ENCODE peak calls at places on chromosome 2, in five cellular contexts. One of them, this sample, is unnamed. For H3K36me3, the result is how much of the 10 kb centered on the place peaks cover.

GRCh38 chr2:210128961-210129360 is 42.2 kb downstream of the KANSL1L start:
- DNase-seq in GM23338: peak
- DNase-seq in neuronal stem cell: no peak
- DNase-seq in pancreas: no peak
- DNase-seq in bronchial epithelial cell: peak
- DNase-seq in this sample: no peak

GRCh38 chr2:36692078-36692477 is 4.4 kb upstream of the VIT start:
- DNase-seq in bronchial epithelial cell: no peak
- DNase-seq in pancreas: no peak
- DNase-seq in neuronal stem cell: no peak
- DNase-seq in GM23338: no peak
- DNase-seq in this sample: no peak

GRCh38 chr2:241499146-241499965 is 9.0 kb downstream of the STK25 start:
- DNase-seq in GM23338: no peak
- DNase-seq in bronchial epithelial cell: no peak
- DNase-seq in neuronal stem cell: no peak
- DNase-seq in pancreas: no peak
- DNase-seq in this sample: no peak

GRCh38 chr2:163693484-163693883 is 42.3 kb downstream of the FIGN start:
- DNase-seq in GM23338: no peak
- DNase-seq in bronchial epithelial cell: no peak
- DNase-seq in pancreas: no peak
- DNase-seq in neuronal stem cell: no peak
- DNase-seq in this sample: no peak

GRCh38 chr2:125667630-125668029 is 988.3 kb upstream of the GYPC start:
- DNase-seq in bronchial epithelial cell: no peak
- DNase-seq in neuronal stem cell: no peak
- DNase-seq in pancreas: no peak
- DNase-seq in GM23338: no peak
- DNase-seq in this sample: no peak

GRCh38 chr2:61887684-61888303 is 662 bp downstream of the CCT4 start:
- DNase-seq in neuronal stem cell: peak
- DNase-seq in bronchial epithelial cell: peak
- DNase-seq in pancreas: no peak
- DNase-seq in GM23338: peak
- DNase-seq in this sample: peak

GRCh38 chr2:96326564-96326963 is 1.4 kb downstream of the ITPRIPL1 start:
- DNase-seq in GM23338: no peak
- DNase-seq in bronchial epithelial cell: no peak
- DNase-seq in pancreas: no peak
- DNase-seq in neuronal stem cell: no peak
- DNase-seq in this sample: no peak

GRCh38 chr2:217666338-217666737 is 336.5 kb downstream of the TNS1 start:
- DNase-seq in bronchial epithelial cell: peak
- DNase-seq in pancreas: no peak
- DNase-seq in GM23338: no peak
- DNase-seq in neuronal stem cell: no peak
- DNase-seq in this sample: no peak

GRCh38 chr2:239318790-239319189 is 82.0 kb downstream of the HDAC4 start:
- DNase-seq in GM23338: no peak
- DNase-seq in neuronal stem cell: no peak
- DNase-seq in pancreas: no peak
- DNase-seq in bronchial epithelial cell: no peak
- DNase-seq in this sample: no peak

GRCh38 chr2:231640646-231641111 is 48.0 kb downstream of the TEX44 start:
- DNase-seq in bronchial epithelial cell: no peak
- DNase-seq in pancreas: no peak
- DNase-seq in GM23338: peak
- DNase-seq in neuronal stem cell: no peak
- DNase-seq in this sample: no peak

GRCh38 chr2:27807476-27807875 is 36.0 kb downstream of the MRPL33 start:
- DNase-seq in bronchial epithelial cell: peak
- DNase-seq in pancreas: peak
- DNase-seq in neuronal stem cell: peak
- DNase-seq in GM23338: peak
- DNase-seq in this sample: peak

GRCh38 chr2:128360711-128361110 is 42.0 kb upstream of the HS6ST1 start:
- DNase-seq in GM23338: no peak
- DNase-seq in bronchial epithelial cell: no peak
- DNase-seq in pancreas: no peak
- DNase-seq in neuronal stem cell: no peak
- DNase-seq in this sample: no peak

GRCh38 chr2:238450440-238450861 is 23.7 kb downstream of the ASB1 start:
- DNase-seq in neuronal stem cell: no peak
- DNase-seq in GM23338: no peak
- DNase-seq in bronchial epithelial cell: no peak
- DNase-seq in pancreas: no peak
- DNase-seq in this sample: no peak

GRCh38 chr2:215773728-215774127 is 239.6 kb downstream of the MREG start:
- DNase-seq in pancreas: no peak
- DNase-seq in neuronal stem cell: no peak
- DNase-seq in bronchial epithelial cell: peak
- DNase-seq in GM23338: no peak
- DNase-seq in this sample: no peak

GRCh38 chr2:176157499-176158305 is 595 bp downstream of the HOXD3 start:
- DNase-seq in pancreas: no peak
- DNase-seq in neuronal stem cell: no peak
- DNase-seq in GM23338: peak
- DNase-seq in bronchial epithelial cell: no peak
- DNase-seq in this sample: peak
- H3K4me3 ChIP-seq in pancreas: no peak
- H3K4me3 ChIP-seq in neuronal stem cell: no peak
- H3K4me3 ChIP-seq in GM23338: peak
- H3K4me3 ChIP-seq in bronchial epithelial cell: no peak
- H3K4me3 ChIP-seq in this sample: peak

DNA sequence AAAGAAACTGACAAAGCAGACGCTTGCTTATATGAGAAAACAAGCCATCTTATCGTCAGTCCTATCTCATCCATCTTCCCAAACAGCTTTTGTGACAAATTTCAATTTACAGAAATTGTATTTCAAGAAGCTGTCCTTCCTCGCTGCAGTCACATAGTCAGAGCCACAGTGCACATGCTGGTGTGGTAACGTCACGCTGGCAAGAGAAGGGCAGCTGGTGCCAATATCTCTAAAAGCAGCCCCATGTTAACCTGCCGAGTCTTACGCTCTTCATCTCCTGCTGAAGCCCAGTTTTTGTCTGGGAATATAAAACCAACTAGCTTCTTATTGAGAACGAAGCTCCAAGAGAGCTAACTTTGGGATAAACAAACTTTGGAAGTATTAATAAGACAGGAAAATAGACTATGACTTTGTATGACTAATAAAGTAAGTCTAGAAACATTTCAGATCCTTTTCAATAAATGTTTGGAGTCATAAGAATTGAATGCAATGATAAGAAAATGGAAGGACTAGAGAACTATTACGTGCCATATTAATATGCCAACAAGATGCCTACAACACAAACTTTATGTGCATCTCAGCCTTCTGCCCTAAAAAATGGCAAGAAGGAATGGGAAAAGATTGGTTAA is 75.0 kb upstream of the TFCP2L1 start:
- DNase-seq in bronchial epithelial cell: no peak
- DNase-seq in GM23338: no peak
- DNase-seq in neuronal stem cell: no peak
- DNase-seq in pancreas: no peak
- DNase-seq in this sample: no peak
- H3K36me3 ChIP-seq in bronchial epithelial cell: under half
- H3K36me3 ChIP-seq in GM23338: under half
- H3K36me3 ChIP-seq in neuronal stem cell: under half
- H3K36me3 ChIP-seq in pancreas: under half
- H3K36me3 ChIP-seq in this sample: under half

GRCh38 chr2:33411765-33412164 is 64.7 kb upstream of the RASGRP3 start:
- DNase-seq in GM23338: no peak
- DNase-seq in pancreas: no peak
- DNase-seq in neuronal stem cell: no peak
- DNase-seq in bronchial epithelial cell: peak
- DNase-seq in this sample: no peak

GRCh38 chr2:33405180-33406105 is 71.0 kb upstream of the RASGRP3 start:
- DNase-seq in pancreas: no peak
- DNase-seq in neuronal stem cell: no peak
- DNase-seq in bronchial epithelial cell: no peak
- DNase-seq in GM23338: no peak
- DNase-seq in this sample: no peak

GRCh38 chr2:33408109-33408508 is 68.3 kb upstream of the RASGRP3 start:
- DNase-seq in bronchial epithelial cell: no peak
- DNase-seq in pancreas: no peak
- DNase-seq in GM23338: no peak
- DNase-seq in neuronal stem cell: no peak
- DNase-seq in this sample: no peak

GRCh38 chr2:33409417-33409955 is 67.0 kb upstream of the RASGRP3 start:
- DNase-seq in GM23338: no peak
- DNase-seq in bronchial epithelial cell: peak
- DNase-seq in pancreas: no peak
- DNase-seq in neuronal stem cell: no peak
- DNase-seq in this sample: no peak

GRCh38 chr2:33406622-33407021 is 69.8 kb upstream of the RASGRP3 start:
- DNase-seq in neuronal stem cell: no peak
- DNase-seq in GM23338: no peak
- DNase-seq in bronchial epithelial cell: no peak
- DNase-seq in pancreas: no peak
- DNase-seq in this sample: no peak
- H3K4me3 ChIP-seq in neuronal stem cell: no peak
- H3K4me3 ChIP-seq in GM23338: no peak
- H3K4me3 ChIP-seq in bronchial epithelial cell: no peak
- H3K4me3 ChIP-seq in pancreas: no peak
- H3K4me3 ChIP-seq in this sample: no peak

DNA sequence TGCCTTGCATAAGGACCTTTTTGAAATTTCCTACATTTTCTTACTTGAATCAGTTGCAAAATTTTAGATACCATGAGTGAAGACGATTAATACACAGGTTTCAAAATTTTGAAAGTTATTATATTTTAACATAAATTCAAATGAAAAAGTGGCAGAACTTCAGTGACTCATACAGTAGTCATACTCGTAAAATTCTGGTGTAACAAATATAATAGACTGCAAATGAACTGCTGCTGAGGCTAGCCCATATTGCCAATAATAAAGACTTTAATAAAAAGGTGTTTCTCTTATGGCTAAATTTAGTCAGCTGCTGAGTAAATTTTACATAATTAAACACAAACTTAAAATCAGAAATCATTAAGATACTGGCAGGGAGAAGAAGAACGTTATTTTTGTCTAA is 36.9 kb downstream of the MSH6 start:
- DNase-seq in GM23338: no peak
- DNase-seq in pancreas: no peak
- DNase-seq in neuronal stem cell: no peak
- DNase-seq in bronchial epithelial cell: no peak
- DNase-seq in this sample: no peak
- H3K36me3 ChIP-seq in GM23338: under half
- H3K36me3 ChIP-seq in pancreas: under half
- H3K36me3 ChIP-seq in neuronal stem cell: under half
- H3K36me3 ChIP-seq in bronchial epithelial cell: under half
- H3K36me3 ChIP-seq in this sample: half or more

GRCh38 chr2:105768961-105769452 is 24.3 kb downstream of the NCK2 start:
- DNase-seq in neuronal stem cell: no peak
- DNase-seq in pancreas: no peak
- DNase-seq in bronchial epithelial cell: peak
- DNase-seq in GM23338: peak
- DNase-seq in this sample: no peak

GRCh38 chr2:105766300-105766866 is 21.7 kb downstream of the NCK2 start:
- DNase-seq in GM23338: no peak
- DNase-seq in neuronal stem cell: no peak
- DNase-seq in pancreas: no peak
- DNase-seq in bronchial epithelial cell: no peak
- DNase-seq in this sample: no peak

GRCh38 chr2:105769504-105769903 is 24.8 kb downstream of the NCK2 start:
- DNase-seq in neuronal stem cell: no peak
- DNase-seq in pancreas: no peak
- DNase-seq in bronchial epithelial cell: no peak
- DNase-seq in GM23338: peak
- DNase-seq in this sample: peak

GRCh38 chr2:105770162-105770561 is 25.4 kb downstream of the NCK2 start:
- DNase-seq in bronchial epithelial cell: no peak
- DNase-seq in GM23338: no peak
- DNase-seq in neuronal stem cell: no peak
- DNase-seq in pancreas: no peak
- DNase-seq in this sample: no peak

GRCh38 chr2:105768176-105768575 is 23.5 kb downstream of the NCK2 start:
- DNase-seq in pancreas: no peak
- DNase-seq in GM23338: no peak
- DNase-seq in neuronal stem cell: no peak
- DNase-seq in bronchial epithelial cell: no peak
- DNase-seq in this sample: no peak
- H3K4me3 ChIP-seq in pancreas: no peak
- H3K4me3 ChIP-seq in GM23338: no peak
- H3K4me3 ChIP-seq in neuronal stem cell: no peak
- H3K4me3 ChIP-seq in bronchial epithelial cell: no peak
- H3K4me3 ChIP-seq in this sample: no peak

DNA sequence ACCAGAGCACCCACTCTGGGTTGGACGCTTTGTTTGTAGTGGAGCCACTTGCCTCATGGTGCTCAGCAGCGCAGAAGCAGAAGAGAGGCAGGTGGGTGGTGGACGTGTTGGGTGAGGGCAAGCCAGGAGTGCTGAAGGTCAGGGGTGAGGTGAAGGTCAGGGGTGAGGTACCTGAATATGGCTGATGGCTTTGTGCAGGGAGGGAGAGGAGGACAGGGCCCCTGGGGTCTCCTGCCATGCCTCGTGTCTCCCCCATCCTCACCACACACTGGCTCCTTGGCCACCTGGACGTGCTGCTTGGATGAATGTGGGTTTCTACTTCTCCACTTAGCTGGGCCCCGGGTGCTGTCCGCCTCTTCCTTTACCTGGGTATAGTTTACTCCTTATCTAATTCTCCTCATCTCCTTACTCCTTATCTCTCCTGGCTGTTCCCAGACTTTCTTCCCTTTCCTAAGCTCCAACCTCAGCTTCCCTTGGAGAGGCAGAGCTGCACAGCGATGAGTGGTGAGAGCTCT is 68.1 kb downstream of the DYSF start:
- DNase-seq in neuronal stem cell: no peak
- DNase-seq in GM23338: no peak
- DNase-seq in bronchial epithelial cell: no peak
- DNase-seq in pancreas: no peak
- DNase-seq in this sample: no peak
- H3K36me3 ChIP-seq in neuronal stem cell: under half
- H3K36me3 ChIP-seq in GM23338: under half
- H3K36me3 ChIP-seq in bronchial epithelial cell: under half
- H3K36me3 ChIP-seq in pancreas: under half
- H3K36me3 ChIP-seq in this sample: under half

This sample was measured in HAP-1.